ENCODE peak calls at places on chromosomes 1 and 21, in five cellular contexts. P is psoas muscle, Z is lower lobe of right lung, J is HCT116, S is Panc1. C is an unnamed sample. For H3K4me1 and H3K36me3, the result is how much of the 10 kb centered on the place peaks cover.

GRCh38 chr1:41381691-41382530 is 20.7 kb downstream of the FOXO6 start:
- ATAC-seq in J (peak), P (no peak), Z (peak), S (peak), C (peak)

GRCh38 chr1:108961198-108961597 is 2.1 kb downstream of the CLCC1 start:
- ATAC-seq in S (no peak), J (no peak), Z (no peak), P (no peak), C (no peak)

GRCh38 chr1:229620876-229621275 is 5.0 kb downstream of the TAF5L start:
- ATAC-seq in S (no peak), J (no peak), Z (no peak), P (peak), C (peak)

GRCh38 chr21:43027846-43028731 is 47.5 kb downstream of the CBS start:
- ATAC-seq in P (no peak), J (no peak), Z (peak), S (no peak), C (no peak)

GRCh38 chr1:197920345-197921117 is 3.4 kb downstream of the LHX9 start:
- ATAC-seq in S (no peak), Z (no peak), J (no peak), P (no peak), C (no peak)

GRCh38 chr1:117368116-117369108 is 1.2 kb downstream of the MAN1A2 start:
- ATAC-seq in S (no peak), P (peak), Z (no peak), J (no peak), C (no peak)

GRCh38 chr1:113415256-113416189 is 25.2 kb downstream of the MAGI3 start:
- ATAC-seq in Z (no peak), P (peak), J (no peak), S (no peak), C (peak)

GRCh38 chr1:109586055-109586454 is 33.4 kb downstream of the GNAT2 start:
- ATAC-seq in J (no peak), S (no peak), Z (no peak), P (no peak), C (no peak)

GRCh38 chr1:171207377-171207776 is 22.3 kb downstream of the FMO2 start:
- ATAC-seq in J (no peak), S (no peak), P (peak), Z (no peak), C (no peak)

GRCh38 chr1:66350001-66350547 is 183.9 kb upstream of the SGIP1 start:
- ATAC-seq in S (no peak), J (peak), P (peak), Z (peak), C (peak)

GRCh38 chr1:219773775-219774174 is 154.6 kb downstream of the SLC30A10 start:
- ATAC-seq in Z (no peak), P (no peak), J (no peak), S (no peak), C (no peak)

GRCh38 chr1:204396015-204396583 is 15.5 kb downstream of the PPP1R15B start:
- ATAC-seq in J (no peak), Z (no peak), S (no peak), P (no peak), C (no peak)

GRCh38 chr21:44521928-44522752 is 17.9 kb downstream of the KRTAP10-1 start:
- ATAC-seq in J (peak), Z (no peak), P (no peak), S (no peak), C (no peak)

GRCh38 chr1:84890581-84890980 is 2.4 kb downstream of the LPAR3 start:
- ATAC-seq in J (no peak), S (no peak), Z (no peak), P (no peak), C (no peak)

GRCh38 chr1:6832789-6833188 is 47.5 kb downstream of the CAMTA1 start:
- ATAC-seq in Z (no peak), S (no peak), J (no peak), P (peak), C (no peak)

GRCh38 chr1:210332719-210333398 is 4.2 kb downstream of the HHAT start:
- ATAC-seq in J (no peak), S (no peak), Z (no peak), P (no peak), C (no peak)

GRCh38 chr1:233439721-233440120 is 112.2 kb downstream of the MAP3K21 start:
- ATAC-seq in Z (no peak), J (no peak), S (no peak), P (no peak), C (no peak)

GRCh38 chr1:56897150-56898004 is 42.8 kb downstream of the C8A start:
- ATAC-seq in J (no peak), S (no peak), P (no peak), Z (no peak), C (no peak)

GRCh38 chr1:181469829-181470228 is 13.5 kb upstream of the CACNA1E start:
- ATAC-seq in S (no peak), P (no peak), J (peak), Z (peak), C (peak)

GRCh38 chr1:234164098-234164709 is 209.1 kb upstream of the COA6 start:
- ATAC-seq in P (no peak), Z (no peak), J (no peak), S (no peak), C (no peak)

GRCh38 chr1:185426761-185427698 is 110.0 kb upstream of the IVNS1ABP start:
- ATAC-seq in P (peak), J (no peak), S (no peak), Z (no peak), C (peak)

GRCh38 chr1:32910319-32910718 is 9.1 kb upstream of the TMEM54 start:
- ATAC-seq in Z (no peak), S (no peak), J (no peak), P (no peak), C (no peak)

GRCh38 chr1:59549067-59549837 is 252.4 kb downstream of the FGGY start:
- ATAC-seq in P (no peak), Z (no peak), S (no peak), J (no peak), C (no peak)

GRCh38 chr1:9143250-9143649 is 14.3 kb upstream of the GPR157 start:
- ATAC-seq in P (peak), Z (peak), J (no peak), S (peak), C (no peak)

GRCh38 chr1:109197163-109198042 is 16.3 kb upstream of the SARS1 start:
- ATAC-seq in J (peak), P (no peak), S (peak), Z (peak), C (no peak)

GRCh38 chr1:221689138-221689537 is 52.8 kb downstream of the DUSP10 start:
- ATAC-seq in S (no peak), J (no peak), P (no peak), Z (peak), C (no peak)

GRCh38 chr21:9008636-9009035 is 1512.7 kb upstream of the TPTE start:
- ATAC-seq in Z (peak), P (no peak), S (no peak), J (no peak), C (no peak)

GRCh38 chr1:1918901-1919303 is at the start of gene TMEM52:
- ATAC-seq in Z (peak), J (peak), S (peak), P (peak), C (no peak)

GRCh38 chr1:236888126-236888525 is 93.0 kb downstream of the MTR start:
- ATAC-seq in Z (no peak), S (no peak), J (no peak), P (no peak), C (no peak)

GRCh38 chr1:202710070-202711025 is at the start of gene SYT2:
- ATAC-seq in Z (peak), P (peak), J (no peak), S (peak), C (peak)

GRCh38 chr1:237613984-237614383 is 276.7 kb downstream of the ZP4 start:
- ATAC-seq in P (no peak), J (no peak), Z (no peak), S (no peak), C (no peak)

GRCh38 chr1:160219062-160219929 is 14.1 kb downstream of the PEA15 start:
- ATAC-seq in Z (peak), J (peak), P (peak), S (peak), C (peak)

GRCh38 chr1:179310271-179310670 is 16.7 kb downstream of the SOAT1 start:
- ATAC-seq in Z (no peak), S (no peak), P (peak), J (no peak), C (no peak)

GRCh38 chr1:173823776-173824314 is 628 bp upstream of the DARS2 start:
- ATAC-seq in S (no peak), P (no peak), Z (no peak), J (peak), C (no peak)

GRCh38 chr1:168392958-168393357 is 112.3 kb downstream of the TBX19 start:
- ATAC-seq in P (no peak), Z (peak), J (no peak), S (no peak), C (no peak)

GRCh38 chr1:16386454-16387113 is 19.5 kb downstream of the SZRD1 start:
- ATAC-seq in P (peak), S (peak), Z (no peak), J (peak), C (peak)
- H3K4me1 ChIP-seq in P (half or more), S (half or more), Z (half or more), J (under half), C (under half)

DNA sequence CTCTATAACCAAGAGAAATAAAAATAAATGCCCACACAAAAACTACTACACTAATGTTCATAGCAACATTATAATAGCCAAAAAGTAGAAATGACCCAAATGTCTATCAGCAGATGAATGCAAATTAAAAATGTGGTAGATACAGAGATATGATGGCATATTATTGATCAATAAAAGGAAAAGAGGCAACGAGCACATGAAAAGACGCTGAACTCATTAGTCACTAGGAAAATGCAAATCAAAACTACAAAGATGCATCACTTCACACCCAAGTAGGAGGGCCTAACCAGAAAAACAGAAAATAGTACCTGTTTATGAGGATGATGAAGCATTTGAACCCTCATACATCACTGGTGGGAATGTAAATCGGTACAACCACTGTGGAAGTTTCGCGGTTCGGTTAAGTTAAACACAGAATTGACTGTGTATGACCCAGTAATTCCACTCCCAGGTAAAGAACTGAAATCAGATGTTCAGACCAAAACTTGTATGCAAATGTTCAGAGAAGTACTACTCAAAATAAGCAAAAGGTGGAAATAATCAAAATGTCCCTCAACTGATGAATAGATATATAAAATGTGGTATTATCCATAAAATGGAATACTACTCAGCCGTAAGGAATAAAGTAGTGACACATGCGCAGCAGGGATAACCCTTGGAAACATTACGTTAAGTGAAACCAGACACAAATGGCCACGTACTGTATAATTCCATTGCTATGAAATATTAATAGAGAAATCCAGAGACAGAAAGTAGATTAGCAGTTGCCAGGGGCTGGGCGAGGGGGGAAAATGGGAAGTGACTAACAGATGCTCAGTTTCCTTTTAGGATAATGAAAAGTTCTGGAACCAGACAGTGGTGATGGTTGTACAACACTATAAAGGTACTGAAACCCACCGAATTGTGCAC is 3.1 kb downstream of the USP48 start:
- ATAC-seq in Z (no peak), S (no peak), J (no peak), P (no peak), C (no peak)
- H3K4me3 ChIP-seq in Z (no peak), S (no peak), J (no peak), P (no peak), C (no peak)

GRCh38 chr1:183116416-183116815 is 69.6 kb upstream of the LAMC2 start:
- ATAC-seq in Z (no peak), J (no peak), P (no peak), S (no peak), C (no peak)
- H3K36me3 ChIP-seq in Z (half or more), J (under half), P (half or more), S (under half), C (half or more)

GRCh38 chr21:34935452-34935851 is 113.7 kb downstream of the RUNX1 start:
- ATAC-seq in S (no peak), J (no peak), P (no peak), Z (no peak), C (no peak)
- H3K4me1 ChIP-seq in S (under half), J (under half), P (under half), Z (under half), C (under half)

DNA sequence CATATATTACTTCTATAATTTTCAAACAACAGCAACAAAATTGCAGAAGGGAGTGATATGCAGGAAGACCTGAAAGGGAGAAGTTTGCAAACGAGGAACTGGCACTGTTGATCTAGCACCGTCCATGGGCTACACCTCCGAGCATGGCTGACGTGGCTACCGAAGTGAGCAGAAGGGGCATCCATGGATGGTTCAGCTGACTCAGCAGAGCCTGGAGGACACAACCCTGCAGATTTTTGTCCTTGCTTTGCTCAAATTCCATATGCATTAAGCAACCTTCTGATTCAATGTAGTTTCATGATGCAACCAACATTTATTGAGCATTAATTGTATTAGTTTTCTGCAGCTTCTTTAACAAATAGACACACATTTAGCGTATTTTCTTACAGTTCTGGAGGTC is 191.2 kb downstream of the C1orf94 start:
- ATAC-seq in J (no peak), P (no peak), Z (no peak), S (no peak), C (no peak)
- H3K4me3 ChIP-seq in J (no peak), P (no peak), Z (no peak), S (no peak), C (no peak)

DNA sequence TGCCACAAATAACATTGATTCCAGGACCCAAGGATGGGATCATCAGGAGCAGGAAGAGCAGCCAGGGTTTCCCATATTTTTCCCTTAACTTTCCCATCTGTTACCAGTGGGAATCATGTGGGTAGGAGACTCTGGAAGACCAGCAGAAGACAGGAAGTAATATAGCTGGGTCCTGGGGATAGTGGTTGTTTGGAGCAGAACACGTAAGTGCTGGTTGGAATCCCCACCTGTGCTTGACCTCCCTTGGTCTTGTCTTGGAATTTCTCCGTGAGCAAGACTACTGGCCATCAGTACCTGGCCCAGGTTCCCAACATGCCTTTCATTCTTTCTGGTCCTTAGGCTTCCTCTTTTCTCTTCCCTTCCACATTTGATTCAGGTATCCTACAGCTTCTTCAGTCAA is 20.9 kb upstream of the SLC27A3 start:
- ATAC-seq in Z (no peak), P (no peak), S (no peak), J (no peak), C (no peak)
- H3K36me3 ChIP-seq in Z (half or more), P (half or more), S (under half), J (under half), C (under half)

C was measured in gastroesophageal sphincter.